ENCODE peak calls at places on chromosome 6, in ten cellular contexts. One of them, this sample, is unnamed.

GRCh38 chr6:32095338-32096086 is 13.6 kb downstream of the TNXB start:
- DNase-seq in cardiac muscle cell: no peak
- DNase-seq in lung: no peak
- DNase-seq in heart left ventricle: no peak
- DNase-seq in gastrocnemius medialis: no peak
- DNase-seq in sigmoid colon: no peak
- DNase-seq in left ventricle myocardium inferior: no peak
- DNase-seq in stomach: no peak
- DNase-seq in CD8-positive, alpha-beta memory T cell: no peak
- DNase-seq in psoas muscle: no peak
- DNase-seq in this sample: no peak

GRCh38 chr6:113403966-113404575 is 453.1 kb upstream of the MARCKS start:
- DNase-seq in cardiac muscle cell: no peak
- DNase-seq in lung: no peak
- DNase-seq in heart left ventricle: no peak
- DNase-seq in gastrocnemius medialis: no peak
- DNase-seq in sigmoid colon: no peak
- DNase-seq in left ventricle myocardium inferior: no peak
- DNase-seq in stomach: no peak
- DNase-seq in CD8-positive, alpha-beta memory T cell: no peak
- DNase-seq in psoas muscle: no peak
- DNase-seq in this sample: no peak

GRCh38 chr6:80540700-80541099 is 434.2 kb downstream of the BCKDHB start:
- DNase-seq in cardiac muscle cell: no peak
- DNase-seq in lung: no peak
- DNase-seq in heart left ventricle: no peak
- DNase-seq in gastrocnemius medialis: no peak
- DNase-seq in sigmoid colon: no peak
- DNase-seq in left ventricle myocardium inferior: no peak
- DNase-seq in stomach: no peak
- DNase-seq in CD8-positive, alpha-beta memory T cell: no peak
- DNase-seq in psoas muscle: no peak
- DNase-seq in this sample: no peak

GRCh38 chr6:84651583-84651982 is 112.8 kb downstream of the TBX18 start:
- DNase-seq in cardiac muscle cell: no peak
- DNase-seq in lung: no peak
- DNase-seq in heart left ventricle: no peak
- DNase-seq in gastrocnemius medialis: no peak
- DNase-seq in sigmoid colon: no peak
- DNase-seq in left ventricle myocardium inferior: no peak
- DNase-seq in stomach: no peak
- DNase-seq in CD8-positive, alpha-beta memory T cell: no peak
- DNase-seq in psoas muscle: no peak
- DNase-seq in this sample: no peak

GRCh38 chr6:125961117-125961516 is 4.5 kb downstream of the HINT3 start:
- DNase-seq in cardiac muscle cell: no peak
- DNase-seq in lung: no peak
- DNase-seq in heart left ventricle: no peak
- DNase-seq in gastrocnemius medialis: no peak
- DNase-seq in sigmoid colon: no peak
- DNase-seq in left ventricle myocardium inferior: no peak
- DNase-seq in stomach: no peak
- DNase-seq in CD8-positive, alpha-beta memory T cell: no peak
- DNase-seq in psoas muscle: no peak
- DNase-seq in this sample: no peak

GRCh38 chr6:27133281-27134227 is 113.9 kb upstream of the PRSS16 start:
- DNase-seq in cardiac muscle cell: peak; percentile 84
- DNase-seq in lung: no peak
- DNase-seq in heart left ventricle: peak; percentile 70
- DNase-seq in gastrocnemius medialis: peak; percentile 29
- DNase-seq in sigmoid colon: peak; percentile 77
- DNase-seq in left ventricle myocardium inferior: peak; percentile 54
- DNase-seq in stomach: peak; percentile 72
- DNase-seq in CD8-positive, alpha-beta memory T cell: peak; percentile 51
- DNase-seq in psoas muscle: peak; percentile 55
- DNase-seq in this sample: peak; percentile 54

GRCh38 chr6:27138837-27139752 is 108.4 kb upstream of the PRSS16 start:
- DNase-seq in cardiac muscle cell: peak; percentile 63
- DNase-seq in lung: no peak
- DNase-seq in heart left ventricle: peak; percentile 54
- DNase-seq in gastrocnemius medialis: no peak
- DNase-seq in sigmoid colon: peak; percentile 69
- DNase-seq in left ventricle myocardium inferior: peak; percentile 31
- DNase-seq in stomach: peak; percentile 55
- DNase-seq in CD8-positive, alpha-beta memory T cell: peak; percentile 30
- DNase-seq in psoas muscle: no peak
- DNase-seq in this sample: peak; percentile 20

GRCh38 chr6:114580882-114581281 is 238.1 kb upstream of the HS3ST5 start:
- DNase-seq in cardiac muscle cell: no peak
- DNase-seq in lung: no peak
- DNase-seq in heart left ventricle: no peak
- DNase-seq in gastrocnemius medialis: no peak
- DNase-seq in sigmoid colon: no peak
- DNase-seq in left ventricle myocardium inferior: no peak
- DNase-seq in stomach: no peak
- DNase-seq in CD8-positive, alpha-beta memory T cell: no peak
- DNase-seq in psoas muscle: no peak
- DNase-seq in this sample: no peak

GRCh38 chr6:106546322-106547052 is 82.8 kb downstream of the RTN4IP1 start:
- DNase-seq in cardiac muscle cell: no peak
- DNase-seq in lung: no peak
- DNase-seq in heart left ventricle: no peak
- DNase-seq in gastrocnemius medialis: no peak
- DNase-seq in sigmoid colon: no peak
- DNase-seq in left ventricle myocardium inferior: no peak
- DNase-seq in stomach: no peak
- DNase-seq in CD8-positive, alpha-beta memory T cell: no peak
- DNase-seq in psoas muscle: no peak
- DNase-seq in this sample: no peak

GRCh38 chr6:154683756-154684523 is 49.3 kb upstream of the SCAF8 start:
- DNase-seq in cardiac muscle cell: no peak
- DNase-seq in lung: no peak
- DNase-seq in heart left ventricle: no peak
- DNase-seq in gastrocnemius medialis: no peak
- DNase-seq in sigmoid colon: no peak
- DNase-seq in left ventricle myocardium inferior: no peak
- DNase-seq in stomach: no peak
- DNase-seq in CD8-positive, alpha-beta memory T cell: no peak
- DNase-seq in psoas muscle: no peak
- DNase-seq in this sample: no peak

GRCh38 chr6:169084067-169084466 is 169.6 kb downstream of the THBS2 start:
- DNase-seq in cardiac muscle cell: no peak
- DNase-seq in lung: no peak
- DNase-seq in heart left ventricle: no peak
- DNase-seq in gastrocnemius medialis: no peak
- DNase-seq in sigmoid colon: no peak
- DNase-seq in left ventricle myocardium inferior: no peak
- DNase-seq in stomach: no peak
- DNase-seq in CD8-positive, alpha-beta memory T cell: no peak
- DNase-seq in psoas muscle: no peak
- DNase-seq in this sample: no peak

GRCh38 chr6:3237761-3238662 is 10.6 kb upstream of the TUBB2B start:
- DNase-seq in cardiac muscle cell: no peak
- DNase-seq in lung: no peak
- DNase-seq in heart left ventricle: no peak
- DNase-seq in gastrocnemius medialis: peak; percentile 47
- DNase-seq in sigmoid colon: no peak
- DNase-seq in left ventricle myocardium inferior: no peak
- DNase-seq in stomach: no peak
- DNase-seq in CD8-positive, alpha-beta memory T cell: no peak
- DNase-seq in psoas muscle: no peak
- DNase-seq in this sample: no peak

GRCh38 chr6:85063611-85064010 is 299.2 kb upstream of the TBX18 start:
- DNase-seq in cardiac muscle cell: no peak
- DNase-seq in lung: no peak
- DNase-seq in heart left ventricle: no peak
- DNase-seq in gastrocnemius medialis: no peak
- DNase-seq in sigmoid colon: no peak
- DNase-seq in left ventricle myocardium inferior: no peak
- DNase-seq in stomach: no peak
- DNase-seq in CD8-positive, alpha-beta memory T cell: no peak
- DNase-seq in psoas muscle: no peak
- DNase-seq in this sample: no peak

GRCh38 chr6:64330694-64331309 is 695.2 kb downstream of the PHF3 start:
- DNase-seq in cardiac muscle cell: peak; percentile 83
- DNase-seq in lung: peak; percentile 71
- DNase-seq in heart left ventricle: peak; percentile 50
- DNase-seq in gastrocnemius medialis: no peak
- DNase-seq in sigmoid colon: peak; percentile 70
- DNase-seq in left ventricle myocardium inferior: peak; percentile 58
- DNase-seq in stomach: peak; percentile 83
- DNase-seq in CD8-positive, alpha-beta memory T cell: no peak
- DNase-seq in psoas muscle: peak; percentile 31
- DNase-seq in this sample: peak; percentile 81

GRCh38 chr6:157505912-157506491 is 125.0 kb downstream of the ZDHHC14 start:
- DNase-seq in cardiac muscle cell: no peak
- DNase-seq in lung: no peak
- DNase-seq in heart left ventricle: no peak
- DNase-seq in gastrocnemius medialis: no peak
- DNase-seq in sigmoid colon: no peak
- DNase-seq in left ventricle myocardium inferior: no peak
- DNase-seq in stomach: no peak
- DNase-seq in CD8-positive, alpha-beta memory T cell: no peak
- DNase-seq in psoas muscle: no peak
- DNase-seq in this sample: no peak

GRCh38 chr6:112179631-112180030 is 74.7 kb downstream of the LAMA4 start:
- DNase-seq in cardiac muscle cell: no peak
- DNase-seq in lung: no peak
- DNase-seq in heart left ventricle: no peak
- DNase-seq in gastrocnemius medialis: no peak
- DNase-seq in sigmoid colon: no peak
- DNase-seq in left ventricle myocardium inferior: no peak
- DNase-seq in stomach: no peak
- DNase-seq in CD8-positive, alpha-beta memory T cell: no peak
- DNase-seq in psoas muscle: no peak
- DNase-seq in this sample: no peak

GRCh38 chr6:116400376-116400775 is 29.6 kb downstream of the DSE start:
- DNase-seq in cardiac muscle cell: no peak
- DNase-seq in lung: no peak
- DNase-seq in heart left ventricle: no peak
- DNase-seq in gastrocnemius medialis: no peak
- DNase-seq in sigmoid colon: no peak
- DNase-seq in left ventricle myocardium inferior: no peak
- DNase-seq in stomach: no peak
- DNase-seq in CD8-positive, alpha-beta memory T cell: no peak
- DNase-seq in psoas muscle: no peak
- DNase-seq in this sample: no peak

GRCh38 chr6:161166677-161167076 is 107.2 kb downstream of the AGPAT4 start:
- DNase-seq in cardiac muscle cell: no peak
- DNase-seq in lung: no peak
- DNase-seq in heart left ventricle: no peak
- DNase-seq in gastrocnemius medialis: no peak
- DNase-seq in sigmoid colon: no peak
- DNase-seq in left ventricle myocardium inferior: no peak
- DNase-seq in stomach: no peak
- DNase-seq in CD8-positive, alpha-beta memory T cell: no peak
- DNase-seq in psoas muscle: no peak
- DNase-seq in this sample: no peak

DNA sequence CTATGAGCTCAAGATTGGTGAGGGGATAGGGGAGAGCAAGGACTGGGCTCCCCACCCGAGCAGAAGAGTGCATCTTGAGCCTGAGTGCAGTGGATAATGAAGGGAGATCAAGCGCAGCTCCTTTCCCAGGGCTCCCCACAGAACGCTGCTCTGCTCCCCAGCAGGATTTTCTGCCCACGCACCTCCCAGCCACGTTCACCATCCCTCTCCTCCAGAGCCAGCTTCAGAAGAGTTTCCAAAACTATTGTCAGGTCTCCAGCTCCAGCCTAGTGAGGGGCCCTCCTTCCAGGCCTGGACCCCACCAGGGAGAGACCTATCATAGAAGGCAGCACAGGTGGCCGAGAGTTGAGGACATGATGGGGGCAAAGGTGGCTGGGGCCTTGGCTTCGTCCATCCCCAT is 34.5 kb downstream of the FOXP4 start:
- DNase-seq in cardiac muscle cell: no peak
- DNase-seq in lung: no peak
- DNase-seq in heart left ventricle: no peak
- DNase-seq in gastrocnemius medialis: no peak
- DNase-seq in sigmoid colon: no peak
- DNase-seq in left ventricle myocardium inferior: no peak
- DNase-seq in stomach: no peak
- DNase-seq in CD8-positive, alpha-beta memory T cell: no peak
- DNase-seq in psoas muscle: no peak
- DNase-seq in this sample: no peak
- H3K4me1 ChIP-seq in cardiac muscle cell: peaks cover 52% of the 10 kb centered on the region
- H3K4me1 ChIP-seq in lung: no peaks in the 10 kb centered on the region
- H3K4me1 ChIP-seq in heart left ventricle: peaks cover 4% of the 10 kb centered on the region
- H3K4me1 ChIP-seq in gastrocnemius medialis: peaks cover 24% of the 10 kb centered on the region
- H3K4me1 ChIP-seq in sigmoid colon: peaks cover 46% of the 10 kb centered on the region
- H3K4me1 ChIP-seq in left ventricle myocardium inferior: peaks cover 72% of the 10 kb centered on the region
- H3K4me1 ChIP-seq in stomach: peaks cover 82% of the 10 kb centered on the region
- H3K4me1 ChIP-seq in CD8-positive, alpha-beta memory T cell: no peaks in the 10 kb centered on the region
- H3K4me1 ChIP-seq in psoas muscle: peaks cover 23% of the 10 kb centered on the region
- H3K4me1 ChIP-seq in this sample: peaks cover 66% of the 10 kb centered on the region

GRCh38 chr6:148419430-148419829 is 76.8 kb downstream of the SASH1 start:
- DNase-seq in cardiac muscle cell: no peak
- DNase-seq in lung: no peak
- DNase-seq in heart left ventricle: no peak
- DNase-seq in gastrocnemius medialis: no peak
- DNase-seq in sigmoid colon: no peak
- DNase-seq in left ventricle myocardium inferior: no peak
- DNase-seq in stomach: no peak
- DNase-seq in CD8-positive, alpha-beta memory T cell: no peak
- DNase-seq in psoas muscle: no peak
- DNase-seq in this sample: no peak
- H3K4me1 ChIP-seq in cardiac muscle cell: peaks cover 22% of the 10 kb centered on the region
- H3K4me1 ChIP-seq in lung: peaks cover 23% of the 10 kb centered on the region
- H3K4me1 ChIP-seq in heart left ventricle: peaks cover 14% of the 10 kb centered on the region
- H3K4me1 ChIP-seq in gastrocnemius medialis: peaks cover 3% of the 10 kb centered on the region
- H3K4me1 ChIP-seq in sigmoid colon: peaks cover 11% of the 10 kb centered on the region
- H3K4me1 ChIP-seq in left ventricle myocardium inferior: peaks cover 66% of the 10 kb centered on the region
- H3K4me1 ChIP-seq in stomach: peaks cover 36% of the 10 kb centered on the region
- H3K4me1 ChIP-seq in CD8-positive, alpha-beta memory T cell: no peaks in the 10 kb centered on the region
- H3K4me1 ChIP-seq in psoas muscle: no peaks in the 10 kb centered on the region
- H3K4me1 ChIP-seq in this sample: peaks cover 74% of the 10 kb centered on the region

DNA sequence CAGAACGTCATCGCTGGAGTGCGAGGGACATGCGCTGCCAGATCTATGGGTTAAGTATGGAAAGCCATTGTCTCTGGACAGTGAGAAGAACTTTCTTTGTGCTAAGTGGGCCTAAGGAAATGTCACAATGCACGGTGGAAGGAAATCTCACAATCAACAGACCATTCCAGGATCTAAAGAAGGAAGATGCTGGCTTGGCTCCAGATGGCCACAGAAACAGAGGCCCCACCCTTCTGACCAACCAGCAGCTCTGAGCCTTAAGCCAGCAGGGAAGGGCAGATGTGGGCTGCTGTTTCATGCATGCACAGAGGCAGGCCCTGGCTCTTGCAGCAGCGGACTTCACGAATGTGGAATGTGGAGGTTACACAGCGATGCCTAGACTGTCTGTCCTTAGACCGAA is 156.3 kb downstream of the SOBP start:
- DNase-seq in cardiac muscle cell: no peak
- DNase-seq in lung: no peak
- DNase-seq in heart left ventricle: peak; percentile 80
- DNase-seq in gastrocnemius medialis: peak; percentile 67
- DNase-seq in sigmoid colon: no peak
- DNase-seq in left ventricle myocardium inferior: peak; percentile 72
- DNase-seq in stomach: peak; percentile 34
- DNase-seq in CD8-positive, alpha-beta memory T cell: no peak
- DNase-seq in psoas muscle: peak; percentile 71
- DNase-seq in this sample: no peak
- H3K4me1 ChIP-seq in cardiac muscle cell: peaks cover 5% of the 10 kb centered on the region
- H3K4me1 ChIP-seq in lung: peaks cover 6% of the 10 kb centered on the region
- H3K4me1 ChIP-seq in heart left ventricle: peaks cover 30% of the 10 kb centered on the region
- H3K4me1 ChIP-seq in gastrocnemius medialis: peaks cover 48% of the 10 kb centered on the region
- H3K4me1 ChIP-seq in sigmoid colon: peaks cover 40% of the 10 kb centered on the region
- H3K4me1 ChIP-seq in left ventricle myocardium inferior: peaks cover 45% of the 10 kb centered on the region
- H3K4me1 ChIP-seq in stomach: peaks cover 14% of the 10 kb centered on the region
- H3K4me1 ChIP-seq in CD8-positive, alpha-beta memory T cell: no peaks in the 10 kb centered on the region
- H3K4me1 ChIP-seq in psoas muscle: peaks cover 55% of the 10 kb centered on the region
- H3K4me1 ChIP-seq in this sample: peaks cover 13% of the 10 kb centered on the region

GRCh38 chr6:52538921-52539354 is 37.9 kb downstream of the TRAM2 start:
- DNase-seq in cardiac muscle cell: no peak
- DNase-seq in lung: no peak
- DNase-seq in heart left ventricle: no peak
- DNase-seq in gastrocnemius medialis: no peak
- DNase-seq in sigmoid colon: no peak
- DNase-seq in left ventricle myocardium inferior: no peak
- DNase-seq in stomach: no peak
- DNase-seq in CD8-positive, alpha-beta memory T cell: no peak
- DNase-seq in psoas muscle: no peak
- DNase-seq in this sample: no peak
- H3K4me1 ChIP-seq in cardiac muscle cell: no peaks in the 10 kb centered on the region
- H3K4me1 ChIP-seq in lung: peaks cover 30% of the 10 kb centered on the region
- H3K4me1 ChIP-seq in heart left ventricle: peaks cover 27% of the 10 kb centered on the region
- H3K4me1 ChIP-seq in gastrocnemius medialis: peaks cover 23% of the 10 kb centered on the region
- H3K4me1 ChIP-seq in sigmoid colon: peaks cover 74% of the 10 kb centered on the region
- H3K4me1 ChIP-seq in left ventricle myocardium inferior: peaks cover 76% of the 10 kb centered on the region
- H3K4me1 ChIP-seq in stomach: peaks cover 66% of the 10 kb centered on the region
- H3K4me1 ChIP-seq in CD8-positive, alpha-beta memory T cell: peaks cover 33% of the 10 kb centered on the region
- H3K4me1 ChIP-seq in psoas muscle: peaks cover 10% of the 10 kb centered on the region
- H3K4me1 ChIP-seq in this sample: peaks cover 20% of the 10 kb centered on the region